ENCODE peak calls at places on chromosomes 3 and 15, in ten cellular contexts. R is CD4-positive, alpha-beta T cell; Y is COR-L47; V is ACHN; M is lower lobe of right lung; U is Right ventricle myocardium superior; Z is heart right ventricle; O is naive thymus-derived CD4-positive, alpha-beta T cell; G is WTC11; I is D341Med. C is an unnamed sample.

GRCh38 chr3:185420762-185421161 is 57.8 kb downstream of the MAP3K13 start:
- DNase-seq in U (no peak), O (no peak), R (no peak), G (no peak), Z (no peak), V (peak), M (peak), Y (peak), I (no peak), C (no peak)

GRCh38 chr3:195025881-195026200 is 245.1 kb downstream of the XXYLT1 start:
- DNase-seq in O (no peak), G (no peak), U (no peak), V (no peak), Z (no peak), Y (no peak), R (no peak), M (no peak), I (no peak), C (no peak)

GRCh38 chr3:23740517-23741402 is 65.0 kb upstream of the UBE2E1 start:
- DNase-seq in Z (no peak), R (no peak), Y (no peak), V (no peak), M (peak), U (no peak), I (no peak), O (no peak), G (no peak), C (no peak)

GRCh38 chr15:101372149-101372577 is 77.1 kb upstream of the SNRPA1 start:
- DNase-seq in Z (no peak), R (no peak), Y (no peak), I (no peak), G (no peak), V (no peak), U (no peak), M (no peak), O (no peak), C (no peak)

GRCh38 chr15:39581501-39582285 is 814 bp downstream of the THBS1 start:
- DNase-seq in G (peak), Y (no peak), M (peak), O (no peak), V (peak), U (peak), R (no peak), Z (peak), I (peak), C (no peak)

GRCh38 chr3:166110102-166110501 is 272.9 kb upstream of the BCHE start:
- DNase-seq in O (no peak), R (no peak), Z (no peak), I (no peak), G (no peak), V (no peak), Y (no peak), M (no peak), U (no peak), C (no peak)

GRCh38 chr3:194986208-194987043 is 284.5 kb downstream of the XXYLT1 start:
- DNase-seq in G (no peak), U (no peak), R (no peak), I (no peak), V (no peak), O (no peak), Y (no peak), M (peak), Z (no peak), C (no peak)

GRCh38 chr3:79917561-79917960 is 149.8 kb upstream of the ROBO1 start:
- DNase-seq in G (no peak), Y (no peak), I (no peak), R (no peak), U (no peak), M (no peak), O (no peak), V (no peak), Z (no peak), C (no peak)

GRCh38 chr3:15601399-15602145 is at the start of the genes BTD and HACL1:
- DNase-seq in Y (no peak), V (peak), O (peak), Z (peak), I (peak), G (peak), U (peak), M (peak), R (peak), C (peak)

GRCh38 chr3:139124197-139124596 is 79.5 kb upstream of the PRR23C start:
- DNase-seq in I (no peak), R (no peak), M (no peak), V (no peak), G (no peak), Z (no peak), O (no peak), U (no peak), Y (no peak), C (no peak)

GRCh38 chr15:24955549-24955929 is 752 bp downstream of the SNRPN start:
- DNase-seq in R (peak), V (peak), I (peak), M (peak), G (no peak), O (no peak), Y (no peak), U (peak), Z (peak), C (peak)

GRCh38 chr3:126679831-126680677 is 24.0 kb upstream of the CHCHD6 start:
- DNase-seq in U (no peak), Z (no peak), Y (no peak), G (no peak), O (no peak), I (no peak), R (no peak), V (no peak), M (no peak), C (no peak)

GRCh38 chr3:14016900-14017475 is 107.7 kb downstream of the CHCHD4 start:
- DNase-seq in R (no peak), O (no peak), I (no peak), U (no peak), V (no peak), M (no peak), Y (no peak), G (no peak), Z (no peak), C (no peak)

GRCh38 chr3:45688194-45688881 is 858 bp upstream of the SACM1L start:
- DNase-seq in V (peak), Y (peak), U (peak), O (no peak), I (peak), M (no peak), Z (no peak), R (peak), G (peak), C (peak)

GRCh38 chr3:146308222-146308621 is 57.3 kb upstream of the PLSCR4 start:
- DNase-seq in I (no peak), V (no peak), M (no peak), Y (no peak), O (no peak), U (no peak), G (no peak), R (no peak), Z (no peak), C (no peak)

GRCh38 chr15:68768321-68768720 is 52.4 kb downstream of the ANP32A start:
- DNase-seq in I (no peak), G (no peak), Y (no peak), M (no peak), O (no peak), R (no peak), Z (no peak), V (no peak), U (no peak), C (no peak)